ENCODE peak calls at places on chromosomes 4 and X, in ten cellular contexts. B is HT-29; Q is kidney tubule cell; E is SK-MEL-5; D is NCI-H2107; F is H54; A is transverse colon; W is CD8-positive, alpha-beta memory T cell; C is dermis microvascular lymphatic vessel endothelial cell; X is activated naive CD4-positive, alpha-beta T cell. V is an unnamed sample.

GRCh38 chrX:19889582-19890342 is 2.4 kb upstream of the SH3KBP1 start:
- DNase-seq in X (peak), C (peak), F (peak), E (peak), Q (peak), D (no peak), W (peak), A (peak), B (peak), V (no peak)

GRCh38 chr4:52551487-52551886 is 107.6 kb downstream of the USP46 start:
- DNase-seq in W (no peak), X (no peak), D (no peak), F (no peak), A (no peak), E (no peak), Q (no peak), C (no peak), B (no peak), V (no peak)

GRCh38 chr4:42371306-42372063 is 25.8 kb upstream of the SHISA3 start:
- DNase-seq in D (no peak), C (peak), E (peak), W (no peak), B (peak), Q (peak), F (peak), X (no peak), A (no peak), V (no peak)

GRCh38 chr4:815464-816146 is 10.3 kb downstream of the CPLX1 start:
- DNase-seq in E (no peak), A (peak), W (no peak), B (peak), Q (peak), C (no peak), D (no peak), X (no peak), F (no peak), V (no peak)

GRCh38 chrX:150688911-150689451 is 4.2 kb upstream of the MTMR1 start:
- DNase-seq in B (peak), A (no peak), D (no peak), E (no peak), Q (peak), F (peak), C (no peak), W (no peak), X (no peak), V (no peak)

GRCh38 chr4:7423391-7423790 is 11.3 kb downstream of the PSAPL1 start:
- DNase-seq in Q (no peak), F (no peak), C (no peak), A (no peak), B (no peak), E (no peak), D (no peak), W (no peak), X (no peak), V (no peak)

GRCh38 chr4:98929341-98930267 is 671 bp upstream of the EIF4E start:
- DNase-seq in W (peak), B (peak), D (no peak), Q (peak), E (peak), A (peak), X (peak), C (peak), F (peak), V (peak)

GRCh38 chr4:145420595-145421214 is 60.9 kb upstream of the SMAD1 start:
- DNase-seq in W (no peak), Q (no peak), C (no peak), F (no peak), A (no peak), E (no peak), X (no peak), D (no peak), B (no peak), V (no peak)

GRCh38 chr4:128517096-128517738 is 229.6 kb upstream of the PGRMC2 start:
- DNase-seq in B (no peak), C (peak), A (no peak), X (no peak), W (no peak), E (no peak), D (no peak), F (no peak), Q (peak), V (no peak)

GRCh38 chr4:73583661-73584060 is 36.6 kb downstream of the RASSF6 start:
- DNase-seq in W (no peak), Q (peak), F (no peak), X (no peak), D (no peak), C (no peak), B (no peak), E (no peak), A (no peak), V (no peak)

GRCh38 chr4:3316146-3316545 is 23.3 kb downstream of the RGS12 start:
- DNase-seq in C (no peak), W (no peak), B (no peak), E (no peak), X (no peak), Q (no peak), F (no peak), A (no peak), D (no peak), V (peak)

GRCh38 chrX:133640161-133641015 is 225.1 kb upstream of the GPC4 start:
- DNase-seq in F (no peak), B (no peak), C (no peak), D (no peak), X (no peak), W (no peak), E (no peak), A (no peak), Q (peak), V (no peak)

GRCh38 chr4:75542824-75543223 is 13.0 kb upstream of the ODAPH start:
- DNase-seq in D (no peak), B (no peak), A (no peak), Q (peak), X (no peak), F (peak), E (no peak), W (no peak), C (no peak), V (no peak)

V was measured in breast epithelium.